ENCODE peak calls at places on chromosomes 12 and 14, in five cellular contexts. S is fibroblast of mammary gland; C is GM23338; V is CD4-positive, alpha-beta memory T cell; Z is cardiac fibroblast. L is an unnamed sample.

GRCh38 chr12:12877145-12877544 is 14.2 kb upstream of the GPRC5A start:
- DNase-seq in S (no peak), C (no peak), V (no peak), Z (no peak), L (no peak)

GRCh38 chr14:49362916-49363315 is 223.3 kb downstream of the RPS29 start:
- DNase-seq in S (no peak), C (no peak), V (no peak), Z (no peak), L (no peak)

GRCh38 chr14:29262979-29263378 is 496.4 kb downstream of the FOXG1 start:
- DNase-seq in S (no peak), C (no peak), V (no peak), Z (peak), L (no peak)

GRCh38 chr12:12736759-12737676 is 19.9 kb downstream of the CDKN1B start:
- DNase-seq in S (peak), C (peak), V (peak), Z (peak), L (no peak)

GRCh38 chr14:64410084-64410774 is 22.1 kb downstream of the MTHFD1 start:
- DNase-seq in S (peak), C (peak), V (no peak), Z (peak), L (no peak)

GRCh38 chr12:51318846-51319570 is 5.0 kb downstream of the BIN2 start:
- DNase-seq in S (no peak), C (no peak), V (peak), Z (peak), L (no peak)

GRCh38 chr12:80553316-80553715 is 109.3 kb downstream of the PTPRQ start:
- DNase-seq in S (peak), C (no peak), V (no peak), Z (peak), L (no peak)

GRCh38 chr14:69631509-69631908 is 20.1 kb downstream of the SUSD6 start:
- DNase-seq in S (no peak), C (no peak), V (no peak), Z (peak), L (no peak)

GRCh38 chr14:103629503-103630121 is 601 bp downstream of the KLC1 start:
- DNase-seq in S (no peak), C (peak), V (peak), Z (peak), L (peak)

GRCh38 chr12:102740157-102741032 is 176.6 kb downstream of the PAH start:
- DNase-seq in S (peak), C (peak), V (no peak), Z (peak), L (no peak)

GRCh38 chr12:115811929-115812328 is 465.6 kb downstream of the MED13L start:
- DNase-seq in S (peak), C (no peak), V (no peak), Z (no peak), L (no peak)

GRCh38 chr14:101235872-101236221 is 325.4 kb upstream of the DIO3 start:
- DNase-seq in S (no peak), C (no peak), V (no peak), Z (no peak), L (no peak)

GRCh38 chr12:51913071-51914033 is 6.0 kb downstream of the ACVRL1 start:
- DNase-seq in S (no peak), C (peak), V (no peak), Z (no peak), L (peak)

GRCh38 chr12:24979286-24979685 is 30.4 kb upstream of the BCAT1 start:
- DNase-seq in S (no peak), C (no peak), V (no peak), Z (no peak), L (peak)

GRCh38 chr14:91114079-91115065 is 499 bp downstream of the DGLUCY start:
- DNase-seq in S (peak), C (peak), V (peak), Z (peak), L (peak)

GRCh38 chr14:96192975-96193805 is 11.4 kb upstream of the BDKRB2 start:
- DNase-seq in S (no peak), C (no peak), V (no peak), Z (no peak), L (no peak)

GRCh38 chr12:124898200-124898950 is 16.1 kb downstream of the UBC start:
- DNase-seq in S (peak), C (peak), V (peak), Z (no peak), L (peak)

GRCh38 chr14:95614335-95614734 is 71.9 kb upstream of the TCL1B start:
- DNase-seq in S (peak), C (no peak), V (no peak), Z (no peak), L (no peak)

GRCh38 chr12:1552978-1553471 is 41.4 kb downstream of the FBXL14 start:
- DNase-seq in S (peak), C (no peak), V (no peak), Z (no peak), L (no peak)

GRCh38 chr12:112606611-112607366 is 184.8 kb upstream of the RPH3A start:
- DNase-seq in S (no peak), C (peak), V (no peak), Z (no peak), L (no peak)

GRCh38 chr14:88463318-88463717 is 77.9 kb downstream of the SPATA7 start:
- DNase-seq in S (peak), C (peak), V (peak), Z (peak), L (no peak)

GRCh38 chr14:100762089-100762515 is 35.4 kb downstream of the DLK1 start:
- DNase-seq in S (peak), C (no peak), V (no peak), Z (peak), L (no peak)

GRCh38 chr14:80313806-80314205 is 102.5 kb upstream of the DIO2 start:
- DNase-seq in S (no peak), C (no peak), V (no peak), Z (no peak), L (no peak)

GRCh38 chr14:102736956-102737355 is 40.3 kb upstream of the TRAF3 start:
- DNase-seq in S (no peak), C (no peak), V (no peak), Z (no peak), L (no peak)

GRCh38 chr14:49586673-49587460 is 687 bp upstream of the RPS29 start:
- DNase-seq in S (peak), C (peak), V (peak), Z (peak), L (no peak)

GRCh38 chr12:120115692-120116442 is 686 bp downstream of the RAB35 start:
- DNase-seq in S (peak), C (peak), V (no peak), Z (peak), L (no peak)

GRCh38 chr14:95222870-95223398 is 65.6 kb upstream of the DICER1 start:
- DNase-seq in S (peak), C (no peak), V (no peak), Z (peak), L (no peak)

GRCh38 chr12:58420496-58420895 is 479.1 kb downstream of the ATP23 start:
- DNase-seq in S (peak), C (no peak), V (no peak), Z (peak), L (no peak)

GRCh38 chr14:95524706-95525512 is 8.5 kb upstream of the SYNE3 start:
- DNase-seq in S (no peak), C (no peak), V (no peak), Z (peak), L (no peak)

GRCh38 chr12:117151195-117152031 is 38.9 kb downstream of the FBXO21 start:
- DNase-seq in S (peak), C (peak), V (no peak), Z (peak), L (peak)

GRCh38 chr14:78835052-78835451 is 664.9 kb downstream of the NRXN3 start:
- DNase-seq in S (no peak), C (no peak), V (no peak), Z (no peak), L (peak)

GRCh38 chr12:110555509-110556406 is 27.4 kb downstream of the PPTC7 start:
- DNase-seq in S (peak), C (no peak), V (no peak), Z (peak), L (no peak)

GRCh38 chr12:75823475-75823874 is 208.1 kb downstream of the PHLDA1 start:
- DNase-seq in S (no peak), C (no peak), V (no peak), Z (no peak), L (no peak)

GRCh38 chr12:116977465-116978380 is 67.0 kb downstream of the FBXW8 start:
- DNase-seq in S (no peak), C (no peak), V (no peak), Z (no peak), L (no peak)

GRCh38 chr12:12686925-12687324 is 9.1 kb downstream of the GPR19 start:
- DNase-seq in S (peak), C (no peak), V (no peak), Z (peak), L (no peak)

GRCh38 chr14:24300326-24300980 is 803 bp downstream of the NOP9 start:
- DNase-seq in S (no peak), C (no peak), V (no peak), Z (no peak), L (no peak)

GRCh38 chr14:24299255-24300191 is at the start of the genes DHRS1 and NOP9:
- DNase-seq in S (peak), C (peak), V (peak), Z (peak), L (peak)

GRCh38 chr14:24307156-24307574 is 612 bp downstream of the CIDEB start:
- DNase-seq in S (no peak), C (no peak), V (no peak), Z (no peak), L (peak)

GRCh38 chr14:24307575-24308341 is at the start of gene CIDEB:
- DNase-seq in S (peak), C (peak), V (peak), Z (peak), L (no peak)

GRCh38 chr14:24303988-24304387 is 3.8 kb downstream of the CIDEB start:
- DNase-seq in S (no peak), C (no peak), V (no peak), Z (no peak), L (no peak)
- H3K4me3 ChIP-seq in S (no peak), C (no peak), V (no peak), Z (no peak), L (no peak)

GRCh38 chr14:34423445-34423844 is 38.6 kb downstream of the SPTSSA start:
- DNase-seq in S (no peak), C (no peak), V (no peak), Z (no peak), L (no peak)
- H3K4me3 ChIP-seq in S (no peak), C (no peak), V (no peak), Z (no peak), L (no peak)

DNA sequence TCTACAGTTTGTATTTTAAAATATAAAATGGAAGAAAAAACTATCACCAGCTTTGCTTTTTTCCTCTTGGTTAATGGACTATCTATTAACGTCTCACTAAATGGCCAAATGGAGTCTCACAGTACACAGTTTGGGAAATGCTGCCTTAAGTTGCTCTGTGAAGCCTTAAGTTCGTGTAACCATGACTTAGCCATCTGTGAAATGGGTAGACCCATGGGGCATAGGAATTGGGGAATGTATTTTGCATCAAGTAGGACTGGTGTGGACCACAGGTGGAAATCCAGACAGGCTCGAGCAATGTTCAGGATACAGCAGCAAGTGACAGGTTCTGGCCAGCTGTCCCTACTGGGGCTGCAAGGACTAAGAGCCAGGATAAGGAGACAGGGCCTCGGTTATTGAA is 4.8 kb downstream of the P2RX7 start:
- DNase-seq in S (no peak), C (no peak), V (no peak), Z (no peak), L (no peak)
- H3K4me3 ChIP-seq in S (no peak), C (no peak), V (no peak), Z (no peak), L (no peak)

GRCh38 chr12:67572492-67572891 is 76.1 kb upstream of the DYRK2 start:
- DNase-seq in S (no peak), C (peak), V (no peak), Z (no peak), L (no peak)
- H3K4me3 ChIP-seq in S (no peak), C (no peak), V (no peak), Z (no peak), L (no peak)

GRCh38 chr12:14367097-14367661 is 1.7 kb downstream of the ATF7IP start:
- DNase-seq in S (peak), C (no peak), V (peak), Z (peak), L (no peak)

GRCh38 chr12:14366211-14366762 is 805 bp downstream of the ATF7IP start:
- DNase-seq in S (peak), C (no peak), V (no peak), Z (no peak), L (no peak)

GRCh38 chr12:14365294-14366210 is at the start of gene ATF7IP:
- DNase-seq in S (peak), C (peak), V (peak), Z (peak), L (peak)

GRCh38 chr12:14373202-14373601 is 7.7 kb downstream of the ATF7IP start:
- DNase-seq in S (peak), C (no peak), V (no peak), Z (peak), L (no peak)

GRCh38 chr12:14369322-14369721 is 3.8 kb downstream of the ATF7IP start:
- DNase-seq in S (no peak), C (no peak), V (no peak), Z (no peak), L (no peak)
- H3K4me3 ChIP-seq in S (no peak), C (no peak), V (no peak), Z (no peak), L (no peak)

GRCh38 chr14:92958373-92959188 is 35.6 kb downstream of the CHGA start:
- DNase-seq in S (no peak), C (no peak), V (no peak), Z (no peak), L (peak)

GRCh38 chr14:92956961-92957360 is 34.0 kb downstream of the CHGA start:
- DNase-seq in S (no peak), C (no peak), V (no peak), Z (no peak), L (peak)

GRCh38 chr14:92959761-92960680 is 37.1 kb downstream of the CHGA start:
- DNase-seq in S (no peak), C (no peak), V (no peak), Z (no peak), L (peak)

GRCh38 chr14:92960706-92961566 is 38.0 kb downstream of the CHGA start:
- DNase-seq in S (peak), C (no peak), V (no peak), Z (peak), L (peak)

DNA sequence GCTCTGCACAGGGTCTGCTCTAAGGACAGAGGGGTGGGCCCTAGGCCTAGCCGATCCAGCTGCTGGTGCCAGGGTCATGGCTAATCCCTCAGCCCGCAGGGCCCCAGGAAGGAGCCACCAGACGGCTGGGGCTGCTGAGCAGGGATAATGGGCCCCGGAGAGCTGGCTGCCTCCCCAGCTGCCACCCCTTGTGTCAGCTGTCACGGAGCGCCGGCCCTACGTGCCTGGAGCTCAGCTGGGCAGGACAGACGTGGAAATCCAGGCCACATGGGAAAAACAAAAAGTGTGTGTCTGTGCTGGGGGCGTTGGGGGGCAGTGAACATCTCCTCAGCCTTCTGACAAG is 36.2 kb downstream of the CHGA start:
- DNase-seq in S (no peak), C (no peak), V (no peak), Z (no peak), L (peak)
- H3K4me3 ChIP-seq in S (no peak), C (no peak), V (no peak), Z (no peak), L (no peak)

DNA sequence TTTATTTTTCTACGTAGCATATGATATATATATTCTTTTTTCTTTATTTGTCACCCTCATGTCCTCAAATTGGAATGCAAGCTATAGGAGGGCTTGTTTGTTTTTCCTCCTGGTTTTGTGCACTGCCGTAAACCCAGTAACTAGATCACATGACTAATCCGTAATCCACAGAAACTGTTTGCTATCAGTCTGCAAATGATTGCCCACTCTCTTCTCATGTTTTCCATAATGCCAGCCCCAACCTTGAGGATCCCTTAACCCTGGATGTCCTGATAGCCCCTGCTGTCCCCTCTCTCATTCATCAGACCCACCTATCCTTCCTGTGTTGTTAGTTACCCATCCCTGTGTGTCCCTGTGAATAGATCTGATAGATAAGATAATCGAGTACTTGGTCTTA is 94.0 kb downstream of the TSPAN9 start:
- DNase-seq in S (peak), C (no peak), V (no peak), Z (no peak), L (no peak)
- H3K4me3 ChIP-seq in S (no peak), C (no peak), V (no peak), Z (no peak), L (no peak)

GRCh38 chr14:60981626-60982455 is 796 bp downstream of the SLC38A6 start:
- DNase-seq in S (peak), C (peak), V (no peak), Z (peak), L (no peak)

GRCh38 chr14:60974070-60974469 is 6.8 kb downstream of the TRMT5 start:
- DNase-seq in S (no peak), C (no peak), V (no peak), Z (peak), L (no peak)

GRCh38 chr14:60973070-60973469 is 7.8 kb downstream of the TRMT5 start:
- DNase-seq in S (no peak), C (no peak), V (no peak), Z (no peak), L (no peak)

GRCh38 chr14:60980811-60981625 is at the start of the genes SLC38A6 and TRMT5:
- DNase-seq in S (peak), C (peak), V (peak), Z (peak), L (peak)

GRCh38 chr14:60977848-60978247 is 3.0 kb downstream of the TRMT5 start:
- DNase-seq in S (no peak), C (no peak), V (no peak), Z (peak), L (no peak)
- H3K4me3 ChIP-seq in S (no peak), C (no peak), V (no peak), Z (no peak), L (no peak)

GRCh38 chr12:54977155-54977554 is 7.4 kb downstream of the TESPA1 start:
- DNase-seq in S (peak), C (no peak), V (no peak), Z (peak), L (no peak)
- H3K4me3 ChIP-seq in S (no peak), C (no peak), V (peak), Z (no peak), L (no peak)

DNA sequence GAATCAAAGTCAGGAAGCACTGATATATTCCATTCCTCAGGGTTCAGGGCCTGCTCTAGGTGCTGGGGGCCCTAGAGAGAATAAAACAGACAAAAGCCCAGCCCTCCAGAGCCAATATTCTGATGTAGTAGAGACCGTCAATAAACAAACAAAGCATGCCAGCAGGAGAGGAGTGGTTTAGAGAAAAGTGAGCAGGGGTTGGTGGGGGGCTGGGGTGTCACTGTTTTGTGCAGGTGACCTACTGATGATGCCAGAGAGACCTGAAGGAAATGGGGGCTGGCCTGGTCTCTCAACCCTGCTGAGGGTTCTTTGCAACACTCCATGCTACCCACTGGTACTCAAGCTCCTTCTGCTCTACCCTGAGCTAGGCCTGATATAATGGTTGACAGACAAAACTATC is 26.5 kb downstream of the IL26 start:
- DNase-seq in S (no peak), C (peak), V (no peak), Z (no peak), L (no peak)
- H3K4me3 ChIP-seq in S (no peak), C (no peak), V (no peak), Z (no peak), L (no peak)

L was measured in right cardiac atrium.